ENCODE peak calls at places on chromosomes 11 and 22, in seven cellular contexts. R is upper lobe of left lung, H is uterus, C is heart left ventricle, Z is spleen, P is tibial nerve, Q is sigmoid colon. X is an unnamed sample.

GRCh38 chr22:44526431-44527115 is 28.5 kb upstream of the RTL6 start:
- DNase-seq in R (no peak), H (no peak), C (no peak), Z (no peak), P (no peak), Q (no peak), X (no peak)

GRCh38 chr22:42964994-42965699 is 49.8 kb downstream of the PACSIN2 start:
- DNase-seq in R (no peak), H (no peak), C (no peak), Z (no peak), P (no peak), Q (no peak), X (no peak)

GRCh38 chr22:49241174-49241851 is 586.4 kb downstream of the BRD1 start:
- DNase-seq in R (no peak), H (no peak), C (no peak), Z (no peak), P (no peak), Q (no peak), X (peak)

GRCh38 chr11:116072776-116073175 is 568.6 kb upstream of the CADM1 start:
- DNase-seq in R (no peak), H (no peak), C (no peak), Z (no peak), P (no peak), Q (no peak), X (no peak)

GRCh38 chr11:46659908-46660307 is 40.5 kb downstream of the ARHGAP1 start:
- DNase-seq in R (no peak), H (no peak), C (no peak), Z (no peak), P (peak), Q (peak), X (no peak)

GRCh38 chr11:102666331-102666957 is 39.1 kb downstream of the MMP27 start:
- DNase-seq in R (no peak), H (no peak), C (no peak), Z (no peak), P (no peak), Q (no peak), X (no peak)

GRCh38 chr22:45202333-45203149 is 38.2 kb downstream of the KIAA0930 start:
- DNase-seq in R (no peak), H (no peak), C (no peak), Z (peak), P (no peak), Q (peak), X (no peak)

GRCh38 chr11:47216141-47216798 is 1.5 kb downstream of the DDB2 start:
- DNase-seq in R (peak), H (peak), C (peak), Z (no peak), P (no peak), Q (no peak), X (no peak)

GRCh38 chr11:28835790-28836189 is 727.6 kb downstream of the METTL15 start:
- DNase-seq in R (no peak), H (no peak), C (no peak), Z (no peak), P (no peak), Q (no peak), X (no peak)

GRCh38 chr22:47340851-47341436 is 578.5 kb downstream of the TBC1D22A start:
- DNase-seq in R (no peak), H (no peak), C (no peak), Z (no peak), P (no peak), Q (no peak), X (no peak)

GRCh38 chr22:37566329-37566837 is 6.1 kb downstream of the CDC42EP1 start:
- DNase-seq in R (peak), H (no peak), C (no peak), Z (peak), P (no peak), Q (no peak), X (no peak)

GRCh38 chr11:44829838-44830237 is 103.1 kb downstream of the TSPAN18 start:
- DNase-seq in R (no peak), H (no peak), C (no peak), Z (no peak), P (no peak), Q (no peak), X (no peak)

GRCh38 chr11:120911943-120912342 is 112.0 kb upstream of the TBCEL start:
- DNase-seq in R (no peak), H (no peak), C (no peak), Z (no peak), P (no peak), Q (no peak), X (no peak)

GRCh38 chr11:120906752-120907151 is 117.2 kb upstream of the TBCEL start:
- DNase-seq in R (no peak), H (no peak), C (no peak), Z (peak), P (no peak), Q (no peak), X (no peak)

GRCh38 chr11:120907971-120908370 is 115.9 kb upstream of the TBCEL start:
- DNase-seq in R (no peak), H (no peak), C (no peak), Z (no peak), P (no peak), Q (no peak), X (no peak)

GRCh38 chr11:120909676-120910215 is 114.2 kb upstream of the TBCEL start:
- DNase-seq in R (no peak), H (no peak), C (no peak), Z (no peak), P (no peak), Q (no peak), X (no peak)

GRCh38 chr11:120908521-120909181 is 115.3 kb upstream of the TBCEL start:
- DNase-seq in R (no peak), H (no peak), C (no peak), Z (peak), P (no peak), Q (no peak), X (no peak)
- H3K4me3 ChIP-seq in R (no peak), H (no peak), C (no peak), Z (no peak), P (no peak), Q (no peak), X (no peak)

DNA sequence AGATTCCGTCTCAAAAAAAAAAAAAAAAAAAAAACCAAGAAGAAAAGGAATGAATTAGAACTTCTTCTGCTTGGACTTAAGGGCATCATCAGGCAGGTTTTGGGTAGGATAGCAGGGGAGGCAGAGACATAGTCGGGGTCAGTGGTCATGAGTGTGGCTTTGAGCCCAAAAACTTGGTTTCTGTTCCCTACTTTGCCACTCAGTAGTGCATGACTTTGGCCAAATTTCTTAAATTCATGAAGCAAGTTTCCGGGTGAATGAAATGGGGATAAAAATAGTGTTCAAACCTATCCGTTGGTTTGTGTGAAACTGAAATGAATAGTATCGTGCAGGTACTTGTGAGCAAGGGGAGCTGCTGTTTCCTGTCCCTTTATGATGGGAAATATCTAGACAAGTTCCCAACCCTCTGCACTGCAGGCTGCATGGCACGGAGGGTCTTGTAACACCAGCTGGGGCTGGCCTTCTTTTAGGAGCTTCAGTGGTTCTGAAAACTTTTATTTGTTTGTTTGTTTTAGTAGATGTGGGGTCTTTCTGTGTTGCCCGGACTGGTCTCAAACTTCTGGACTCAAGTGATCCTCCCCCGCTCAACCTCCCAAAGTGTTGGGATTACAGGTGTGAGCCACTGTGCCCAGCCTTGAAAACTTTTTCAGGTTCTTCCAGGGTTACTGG is 18.4 kb downstream of the NEAT1 start:
- DNase-seq in R (no peak), H (peak), C (peak), Z (peak), P (peak), Q (peak), X (peak)
- TF ChIP-seq POLR2A in R (no peak), H (no peak), C (no peak), Z (no peak), P (peak), Q (no peak), X (no peak)

GRCh38 chr11:76670475-76671235 is at the start of gene LRRC32:
- DNase-seq in R (peak), H (peak), C (peak), Z (peak), P (peak), Q (peak), X (no peak)

GRCh38 chr11:76673164-76674142 is 2.9 kb upstream of the LRRC32 start:
- DNase-seq in R (no peak), H (no peak), C (no peak), Z (no peak), P (no peak), Q (no peak), X (no peak)

GRCh38 chr11:76672431-76673163 is 2.0 kb upstream of the LRRC32 start:
- DNase-seq in R (no peak), H (no peak), C (no peak), Z (peak), P (no peak), Q (no peak), X (no peak)

GRCh38 chr11:76671236-76671590 is 666 bp upstream of the LRRC32 start:
- DNase-seq in R (no peak), H (no peak), C (no peak), Z (no peak), P (no peak), Q (no peak), X (no peak)

DNA sequence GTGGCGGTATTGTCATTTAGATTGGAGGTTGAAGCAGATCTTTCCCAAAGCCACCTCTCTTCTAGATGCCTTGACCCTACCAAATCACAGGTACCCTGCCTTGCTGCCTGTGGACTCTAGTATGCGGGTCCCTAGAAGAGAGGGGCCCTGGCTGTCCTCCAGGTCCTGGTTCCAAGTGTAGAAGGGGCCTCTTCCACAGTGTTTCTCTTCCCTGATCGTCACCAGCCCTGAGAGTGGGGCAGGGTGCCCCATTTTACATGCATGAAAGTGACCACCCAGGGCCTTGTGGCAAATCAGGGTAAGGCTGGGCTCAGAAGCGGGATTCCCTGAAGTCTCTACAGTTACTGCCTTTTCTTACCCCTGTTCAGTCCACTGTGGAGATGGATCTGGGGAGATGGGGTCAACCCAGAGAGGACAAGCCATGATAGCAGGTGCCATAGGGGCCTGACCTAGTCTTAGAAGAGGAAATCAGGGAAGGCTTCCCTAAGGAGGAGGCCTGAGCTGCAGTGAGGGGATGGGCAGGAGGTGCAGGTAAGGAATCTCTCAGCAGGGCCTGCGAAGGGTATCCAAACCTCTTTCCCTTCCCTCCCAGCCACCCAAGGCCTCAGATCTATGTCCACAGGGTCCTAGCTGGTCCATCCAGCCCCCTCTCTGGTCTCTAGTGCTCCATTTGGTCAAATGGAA is 1.2 kb upstream of the LRRC32 start:
- DNase-seq in R (no peak), H (no peak), C (no peak), Z (peak), P (no peak), Q (no peak), X (no peak)
- H3K4me3 ChIP-seq in R (no peak), H (no peak), C (no peak), Z (no peak), P (no peak), Q (no peak), X (no peak)

DNA sequence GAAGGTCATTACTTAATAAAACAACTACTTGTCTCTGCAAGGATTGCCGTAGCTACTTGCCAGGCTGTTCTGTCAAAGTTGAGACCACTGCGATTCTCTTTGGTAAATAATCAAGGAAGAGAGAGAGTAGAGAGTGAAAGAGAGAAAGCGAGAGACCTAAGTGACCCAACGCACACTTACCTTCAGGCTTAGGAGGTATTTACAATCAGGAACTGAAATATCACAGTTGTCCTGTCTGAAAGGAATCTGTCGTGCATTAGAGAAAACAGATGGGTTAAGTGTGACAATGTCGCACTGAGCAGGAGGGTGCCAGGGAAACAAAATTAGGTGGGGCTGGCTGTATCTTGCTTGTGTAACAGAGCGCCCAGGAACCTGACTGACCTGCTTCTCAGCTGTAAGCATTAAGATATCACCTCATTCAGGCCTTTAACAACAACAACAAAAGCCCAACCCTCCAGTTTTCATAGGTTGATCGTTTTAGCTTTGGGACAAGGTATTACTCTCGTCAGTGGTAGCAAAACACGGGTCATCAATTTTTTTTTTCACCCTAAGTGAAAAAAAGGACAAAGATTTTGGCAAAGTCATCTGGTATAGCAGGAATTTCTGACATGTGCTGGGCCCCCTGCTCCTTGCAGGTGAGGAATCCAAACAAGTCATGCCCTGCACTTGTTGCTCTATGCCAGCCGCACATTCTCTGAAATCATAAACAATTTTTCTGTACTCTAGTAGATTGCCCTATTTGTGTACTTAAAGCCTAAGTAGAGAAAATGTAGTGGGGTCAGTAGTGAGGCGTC is at the start of gene MUC15:
- DNase-seq in R (peak), H (no peak), C (no peak), Z (no peak), P (no peak), Q (no peak), X (no peak)
- TF ChIP-seq POLR2A in R (no peak), H (no peak), C (no peak), Z (no peak), P (no peak), Q (no peak), X (no peak)

DNA sequence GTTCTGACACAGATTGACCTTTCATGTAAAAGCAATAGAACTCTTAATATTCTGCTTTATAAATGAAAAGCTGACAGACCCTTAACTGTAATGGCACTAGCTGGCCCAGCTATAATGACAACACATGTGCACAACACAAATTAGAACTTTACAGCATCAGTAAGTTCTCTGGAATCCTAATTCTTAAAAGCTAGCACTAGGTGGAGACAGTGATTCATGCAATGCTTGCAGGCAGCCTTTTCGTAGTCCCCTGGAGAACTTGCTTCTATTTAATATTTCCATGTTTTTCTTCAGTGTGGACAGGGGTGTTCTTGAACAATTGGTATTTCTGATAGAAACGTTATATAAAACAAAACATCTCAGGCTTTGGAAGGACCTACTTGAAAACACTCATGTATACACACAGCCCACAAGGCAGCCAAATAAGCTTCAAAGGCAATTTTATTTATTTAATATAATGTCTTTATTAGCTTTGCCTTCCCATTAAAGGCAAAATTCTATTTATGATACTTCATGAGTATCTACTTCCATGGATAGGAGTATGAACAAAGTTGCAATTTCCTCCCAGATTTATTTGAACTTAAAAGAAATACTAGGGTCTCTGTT is 374.3 kb upstream of the MPPED2 start:
- DNase-seq in R (no peak), H (no peak), C (no peak), Z (no peak), P (no peak), Q (no peak), X (no peak)
- H3K4me3 ChIP-seq in R (no peak), H (no peak), C (no peak), Z (no peak), P (no peak), Q (no peak), X (no peak)

GRCh38 chr11:66347425-66348276 is at the start of gene B4GAT1:
- DNase-seq in R (peak), H (peak), C (peak), Z (peak), P (peak), Q (peak), X (peak)
- TF ChIP-seq POLR2A in R (no peak), H (peak), C (no peak), Z (no peak), P (peak), Q (no peak), X (no peak)

DNA sequence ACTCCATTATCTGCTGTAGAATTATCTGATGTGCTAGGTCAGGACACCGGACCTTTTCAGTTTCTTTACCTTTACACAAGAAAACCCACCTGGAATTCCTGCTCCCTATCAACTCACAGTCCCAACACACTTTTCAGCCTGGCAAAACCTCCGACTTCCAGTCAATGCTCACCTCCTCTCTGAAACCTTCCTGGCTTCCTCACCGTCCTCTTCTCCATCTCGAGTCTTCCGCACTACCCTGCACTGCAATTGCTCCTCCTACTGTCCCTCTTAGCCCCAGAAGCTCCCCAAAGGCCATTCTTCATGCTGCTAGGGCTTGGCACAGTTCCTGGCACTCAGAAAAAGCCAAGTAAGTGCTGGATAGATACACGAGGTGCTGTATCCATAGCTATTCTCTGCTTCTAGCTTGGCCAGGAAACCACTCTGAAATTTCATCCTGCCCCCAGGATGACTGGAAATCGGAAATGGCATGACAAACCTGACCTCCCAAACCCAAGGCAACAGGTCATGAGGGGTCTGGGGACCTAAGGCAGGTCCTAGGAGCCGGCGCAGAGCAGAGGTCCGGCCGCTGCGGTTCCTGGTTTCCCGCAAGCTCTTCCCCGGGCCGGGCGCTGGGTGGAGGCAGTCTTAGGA is 702 bp downstream of the SYN3 start:
- DNase-seq in R (no peak), H (no peak), C (no peak), Z (no peak), P (no peak), Q (no peak), X (no peak)
- H3K4me3 ChIP-seq in R (peak), H (no peak), C (peak), Z (peak), P (no peak), Q (no peak), X (peak)